ENCODE peak calls at places on chromosomes 7 and 10, in six cellular contexts. L is prostate gland; T is fibroblast of lung; Q is transverse colon; V is CD8-positive, alpha-beta T cell; M is uterus. G is an unnamed sample.

GRCh38 chr10:95308389-95309302 is 17.8 kb upstream of the PDLIM1 start:
- DNase-seq in L (peak; percentile 86), T (peak; percentile 98), Q (peak; percentile 90), V (no peak), M (peak; percentile 83), G (peak; percentile 92)

GRCh38 chr10:34288634-34289033 is 526.5 kb downstream of the PARD3 start:
- DNase-seq in L (no peak), T (peak; percentile 37), Q (no peak), V (no peak), M (no peak), G (no peak)

GRCh38 chr10:13115832-13116793 is 16.1 kb downstream of the OPTN start:
- DNase-seq in L (no peak), T (no peak), Q (peak; percentile 56), V (no peak), M (no peak), G (no peak)

GRCh38 chr7:87218941-87219544 is 489 bp downstream of the TMEM243 start:
- DNase-seq in L (peak; percentile 42), T (peak; percentile 49), Q (peak; percentile 59), V (no peak), M (peak; percentile 57), G (no peak)

GRCh38 chr10:89793649-89794254 is 92.4 kb downstream of the KIF20B start:
- DNase-seq in L (peak; percentile 41), T (peak; percentile 63), Q (no peak), V (no peak), M (no peak), G (no peak)

GRCh38 chr7:36875794-36876193 is 151.5 kb upstream of the AOAH start:
- DNase-seq in L (no peak), T (peak; percentile 14), Q (no peak), V (no peak), M (no peak), G (no peak)

GRCh38 chr7:85172530-85172941 is 14.3 kb downstream of the SEMA3D start:
- DNase-seq in L (no peak), T (peak; percentile 93), Q (no peak), V (no peak), M (no peak), G (no peak)

GRCh38 chr7:88075216-88075615 is 141.2 kb downstream of the ADAM22 start:
- DNase-seq in L (no peak), T (no peak), Q (no peak), V (no peak), M (no peak), G (no peak)

GRCh38 chr7:24715661-24716479 is 41.4 kb downstream of the GSDME start:
- DNase-seq in L (no peak), T (peak; percentile 56), Q (no peak), V (no peak), M (no peak), G (no peak)

GRCh38 chr10:14397069-14397468 is 66.3 kb upstream of the FRMD4A start:
- DNase-seq in L (no peak), T (peak; percentile 100), Q (no peak), V (no peak), M (peak; percentile 45), G (peak; percentile 65)

GRCh38 chr7:110373514-110374258 is 717.2 kb upstream of the LRRN3 start:
- DNase-seq in L (no peak), T (peak; percentile 30), Q (no peak), V (no peak), M (no peak), G (no peak)

GRCh38 chr7:159120540-159120919 is 24.1 kb downstream of the VIPR2 start:
- DNase-seq in L (no peak), T (no peak), Q (no peak), V (no peak), M (peak; percentile 5), G (no peak)

GRCh38 chr10:12849351-12850181 is 151.9 kb downstream of the CCDC3 start:
- DNase-seq in L (peak; percentile 85), T (no peak), Q (no peak), V (no peak), M (peak; percentile 36), G (no peak)

GRCh38 chr10:79358811-79359210 is 11.5 kb downstream of the PPIF start:
- DNase-seq in L (no peak), T (no peak), Q (peak; percentile 70), V (no peak), M (no peak), G (no peak)

GRCh38 chr10:91549296-91549695 is 83.6 kb downstream of the PPP1R3C start:
- DNase-seq in L (no peak), T (peak; percentile 8), Q (no peak), V (no peak), M (no peak), G (no peak)

GRCh38 chr7:118496138-118496644 is 271.7 kb downstream of the ANKRD7 start:
- DNase-seq in L (no peak), T (no peak), Q (no peak), V (no peak), M (no peak), G (no peak)

GRCh38 chr7:118492466-118492865 is 268.0 kb downstream of the ANKRD7 start:
- DNase-seq in L (no peak), T (peak; percentile 6), Q (no peak), V (no peak), M (no peak), G (no peak)
- TF ChIP-seq CTCF in L (no peak), T (no peak), Q (no peak), V (no peak), M (no peak), G (no peak)

DNA sequence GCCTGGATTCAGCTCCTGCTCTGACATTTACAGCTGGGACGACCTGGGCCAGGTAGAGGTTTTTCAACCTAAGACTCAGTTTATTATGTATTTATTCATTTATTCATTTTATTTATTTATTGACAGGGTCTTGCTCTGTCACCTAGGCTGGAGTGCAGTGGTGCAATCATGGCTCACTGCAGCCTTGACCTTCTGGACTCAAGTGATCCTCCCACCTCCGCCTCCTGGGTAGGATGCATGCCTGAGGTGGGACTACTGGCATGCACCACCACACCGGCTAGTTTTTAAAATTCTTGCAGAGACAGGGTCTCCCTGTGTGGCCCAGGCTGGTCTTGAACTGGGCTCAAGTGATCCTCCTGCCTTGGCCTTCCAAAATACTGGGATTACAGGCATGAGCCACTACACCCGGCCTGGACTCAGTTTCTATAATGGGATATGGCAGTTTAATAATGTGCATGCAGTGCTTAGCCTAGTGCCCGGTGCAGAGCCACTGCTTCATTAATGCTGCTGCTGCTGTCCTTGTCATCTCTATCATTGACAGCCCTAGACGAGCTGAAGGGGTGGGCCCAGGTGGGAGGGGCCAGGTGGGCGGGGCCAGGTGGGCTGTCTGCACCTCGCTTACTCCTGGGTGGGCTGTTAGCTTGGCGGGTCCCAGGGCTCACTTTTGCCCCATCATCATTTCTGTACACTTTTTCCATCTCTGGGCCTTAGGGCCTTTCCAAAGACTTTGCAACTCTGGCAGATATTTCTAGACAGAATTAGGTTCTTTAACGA is 92.6 kb downstream of the LHPP start:
- DNase-seq in L (no peak), T (no peak), Q (no peak), V (no peak), M (no peak), G (no peak)
- H3K4me1 ChIP-seq in L (no peaks in the 10 kb centered on the region), T (no peaks in the 10 kb centered on the region), Q (no peaks in the 10 kb centered on the region), V (no peaks in the 10 kb centered on the region), M (peaks cover 7% of the 10 kb centered on the region), G (no peaks in the 10 kb centered on the region)

GRCh38 chr7:21305455-21306235 is 122.2 kb upstream of the SP4 start:
- DNase-seq in L (no peak), T (no peak), Q (no peak), V (no peak), M (no peak), G (no peak)

GRCh38 chr7:21304836-21305235 is 123.0 kb upstream of the SP4 start:
- DNase-seq in L (no peak), T (no peak), Q (no peak), V (no peak), M (no peak), G (no peak)

GRCh38 chr7:21299766-21300165 is 128.1 kb upstream of the SP4 start:
- DNase-seq in L (no peak), T (no peak), Q (no peak), V (no peak), M (no peak), G (no peak)

DNA sequence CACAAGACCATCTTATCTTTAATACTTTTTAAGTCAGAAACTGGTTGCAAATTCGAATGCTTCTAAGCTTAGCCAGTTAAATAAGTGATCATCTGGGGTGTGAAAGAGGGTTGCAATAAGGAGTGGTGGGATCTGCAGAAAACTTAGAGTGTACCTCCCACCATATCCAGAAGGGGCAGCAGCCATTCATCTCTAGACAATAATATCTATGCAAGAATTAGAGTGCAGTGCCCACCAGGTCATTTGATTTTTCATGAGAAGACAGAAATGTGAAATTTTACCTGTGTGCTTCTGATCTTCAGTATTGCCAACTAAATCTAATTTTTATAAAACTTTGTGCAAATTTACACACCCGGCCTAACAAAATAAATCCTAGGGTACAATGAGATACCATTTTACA is 127.2 kb upstream of the SP4 start:
- DNase-seq in L (no peak), T (no peak), Q (no peak), V (no peak), M (no peak), G (no peak)
- TF ChIP-seq CTCF in L (no peak), T (no peak), Q (no peak), V (peak; percentile 42), M (no peak), G (peak; percentile 42)

DNA sequence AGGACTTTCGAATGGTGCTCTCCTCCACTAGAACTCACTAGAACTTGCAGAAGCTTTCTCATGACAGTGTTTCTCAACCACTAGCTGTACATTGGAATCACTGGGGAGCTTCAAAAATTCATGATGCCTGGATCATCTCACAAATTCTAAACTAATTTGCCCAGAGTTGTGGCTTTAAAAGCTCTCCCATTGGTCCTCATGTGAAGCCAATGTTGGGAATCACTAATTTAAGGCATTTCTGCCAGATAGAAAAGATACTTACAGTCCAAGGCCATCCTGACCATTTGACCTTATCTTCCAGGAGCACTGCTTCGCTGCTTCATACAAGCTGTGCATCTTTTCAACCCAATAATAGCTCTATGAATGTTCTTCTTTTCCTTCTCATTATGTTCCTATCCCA is 12.8 kb downstream of the OR2AE1 start:
- DNase-seq in L (no peak), T (peak; percentile 7), Q (no peak), V (no peak), M (no peak), G (no peak)
- H3K4me1 ChIP-seq in L (peaks cover 2% of the 10 kb centered on the region), T (no peaks in the 10 kb centered on the region), Q (no peaks in the 10 kb centered on the region), V (no peaks in the 10 kb centered on the region), M (no peaks in the 10 kb centered on the region), G (peaks cover 15% of the 10 kb centered on the region)

GRCh38 chr7:142905759-142906158 is 20.2 kb upstream of the TRPV6 start:
- DNase-seq in L (no peak), T (no peak), Q (no peak), V (no peak), M (no peak), G (no peak)

GRCh38 chr7:142909921-142910521 is 23.5 kb downstream of the TRPV5 start:
- DNase-seq in L (no peak), T (peak; percentile 44), Q (no peak), V (no peak), M (no peak), G (no peak)

GRCh38 chr7:142908290-142908689 is 22.7 kb upstream of the TRPV6 start:
- DNase-seq in L (no peak), T (no peak), Q (no peak), V (no peak), M (no peak), G (no peak)

GRCh38 chr7:142906643-142907042 is 21.1 kb upstream of the TRPV6 start:
- DNase-seq in L (no peak), T (no peak), Q (no peak), V (no peak), M (no peak), G (no peak)

GRCh38 chr7:142908921-142909870 is 23.7 kb upstream of the TRPV6 start:
- DNase-seq in L (no peak), T (no peak), Q (no peak), V (no peak), M (no peak), G (no peak)
- TF ChIP-seq CTCF in L (no peak), T (no peak), Q (no peak), V (no peak), M (no peak), G (peak; percentile 38)

G was measured in RWPE2.